ENCODE peak calls at places on chromosome 9, in six cellular contexts. T, W, C, N, U and S are unnamed samples.

GRCh38 chr9:33429256-33430080 is 17.9 kb downstream of the AQP3 start:
- DNase-seq in T (no peak), W (no peak), C (no peak), N (no peak), U (no peak), S (no peak)

GRCh38 chr9:93619272-93619775 is 42.9 kb downstream of the PHF2 start:
- DNase-seq in T (no peak), W (no peak), C (no peak), N (no peak), U (no peak), S (no peak)

GRCh38 chr9:115540091-115540490 is 422.1 kb upstream of the TNC start:
- DNase-seq in T (no peak), W (no peak), C (no peak), N (no peak), U (no peak), S (no peak)

GRCh38 chr9:81609782-81610738 is 79.3 kb downstream of the TLE1 start:
- DNase-seq in T (no peak), W (no peak), C (no peak), N (no peak), U (no peak), S (no peak)

GRCh38 chr9:520315-520714 is 305.6 kb downstream of the DOCK8 start:
- DNase-seq in T (no peak), W (no peak), C (no peak), N (no peak), U (no peak), S (no peak)

GRCh38 chr9:75482566-75482965 is 394.3 kb downstream of the OSTF1 start:
- DNase-seq in T (no peak), W (no peak), C (no peak), N (no peak), U (no peak), S (no peak)

GRCh38 chr9:87107072-87107471 is 159.8 kb upstream of the GAS1 start:
- DNase-seq in T (no peak), W (no peak), C (no peak), N (no peak), U (no peak), S (no peak)

GRCh38 chr9:68953771-68954170 is 60.1 kb downstream of the PRKACG start:
- DNase-seq in T (no peak), W (no peak), C (no peak), N (no peak), U (no peak), S (no peak)

GRCh38 chr9:129317179-129318011 is 139.3 kb upstream of the IER5L start:
- DNase-seq in T (no peak), W (no peak), C (peak), N (peak), U (no peak), S (no peak)

GRCh38 chr9:34145165-34145564 is 18.7 kb upstream of the DCAF12 start:
- DNase-seq in T (no peak), W (no peak), C (no peak), N (no peak), U (no peak), S (peak)

GRCh38 chr9:126411225-126411947 is 84.8 kb downstream of the MVB12B start:
- DNase-seq in T (no peak), W (no peak), C (no peak), N (no peak), U (no peak), S (no peak)

GRCh38 chr9:129550199-129550839 is 70.6 kb downstream of the C9orf50 start:
- DNase-seq in T (no peak), W (peak), C (peak), N (peak), U (peak), S (peak)

GRCh38 chr9:96467784-96468183 is 17.8 kb downstream of the HABP4 start:
- DNase-seq in T (no peak), W (no peak), C (no peak), N (no peak), U (no peak), S (no peak)

GRCh38 chr9:137051145-137051724 is 2.6 kb downstream of the ENTPD2 start:
- DNase-seq in T (no peak), W (no peak), C (no peak), N (no peak), U (no peak), S (no peak)

GRCh38 chr9:12973702-12974101 is 198.9 kb downstream of the LURAP1L start:
- DNase-seq in T (no peak), W (no peak), C (no peak), N (no peak), U (no peak), S (no peak)

GRCh38 chr9:106649664-106650063 is 213.3 kb upstream of the ZNF462 start:
- DNase-seq in T (no peak), W (no peak), C (no peak), N (no peak), U (no peak), S (no peak)

GRCh38 chr9:21443849-21444625 is 3.8 kb downstream of the IFNA1 start:
- DNase-seq in T (no peak), W (no peak), C (no peak), N (no peak), U (no peak), S (no peak)

GRCh38 chr9:95024097-95024671 is 293.3 kb downstream of the FANCC start:
- DNase-seq in T (no peak), W (no peak), C (no peak), N (no peak), U (no peak), S (no peak)

GRCh38 chr9:136520053-136520540 is 25.8 kb downstream of the NOTCH1 start:
- DNase-seq in T (no peak), W (peak), C (no peak), N (no peak), U (no peak), S (no peak)

GRCh38 chr9:37978983-37979382 is 75.1 kb upstream of the SLC25A51 start:
- DNase-seq in T (no peak), W (no peak), C (no peak), N (no peak), U (no peak), S (no peak)

GRCh38 chr9:114083693-114084092 is 5.6 kb upstream of the AMBP start:
- DNase-seq in T (no peak), W (no peak), C (no peak), N (no peak), U (no peak), S (no peak)

GRCh38 chr9:110900451-110900850 is 137.8 kb downstream of the LPAR1 start:
- DNase-seq in T (no peak), W (no peak), C (peak), N (no peak), U (no peak), S (no peak)

GRCh38 chr9:137429546-137429890 is 6.3 kb downstream of the NOXA1 start:
- DNase-seq in T (no peak), W (no peak), C (no peak), N (no peak), U (no peak), S (no peak)